ENCODE peak calls at places on chromosome 21, in seven cellular contexts. V is cardiac muscle cell; M is effector CD4-positive, alpha-beta T cell; E is IMR-90; R is foreskin fibroblast; L is activated T-helper 2 cell treated with anti-CD3 and anti-CD28 coated beads, Interferon-gamma antibody, Interleukin-2, Interleukin-4, amounts not matched to agents 10 μg/mL and 5 μg/mL and 100 μg/mL, durations not matched to agents 14 hours and 24 hours and 36 hours; P is stimulated activated CD4-positive, alpha-beta T cell treated with anti-CD3 and anti-CD28 coated beads, Interleukin-1b, Interleukin-23, amount 100 ng/mL, for 48 hours. J is an unnamed sample.
A peak's percentile ranks its signal among the peaks of the same experiment; 100 is the strongest.

GRCh38 chr21:25689226-25689625 is 45.5 kb downstream of the ATP5PF start:
- DNase-seq in L (no peak), R (no peak), E (peak; percentile 32), M (no peak), P (no peak), V (no peak), J (no peak)

GRCh38 chr21:38858429-38859205 is 52.9 kb downstream of the ETS2 start:
- DNase-seq in R (no peak), M (no peak), V (no peak), P (no peak), L (no peak), E (peak; percentile 25), J (no peak)

GRCh38 chr21:45406801-45407628 is 2.0 kb downstream of the COL18A1 start:
- DNase-seq in L (no peak), E (no peak), M (no peak), P (no peak), R (no peak), V (peak; percentile 62), J (no peak)

GRCh38 chr21:42583992-42584641 is 69.3 kb upstream of the PDE9A start:
- DNase-seq in E (no peak), V (no peak), R (no peak), M (no peak), P (no peak), L (no peak), J (no peak)

GRCh38 chr21:45001134-45002095 is 61.6 kb downstream of the SLX9 start:
- DNase-seq in V (no peak), R (peak; percentile 76), P (no peak), E (peak; percentile 65), M (no peak), L (no peak), J (no peak)

GRCh38 chr21:20377250-20377649 is 621.0 kb upstream of the NCAM2 start:
- DNase-seq in M (no peak), R (no peak), E (no peak), L (no peak), P (no peak), V (no peak), J (no peak)

GRCh38 chr21:35436899-35437298 is 387.8 kb upstream of the RUNX1 start:
- DNase-seq in L (no peak), V (no peak), P (no peak), R (no peak), E (no peak), M (no peak), J (no peak)

GRCh38 chr21:27571706-27572105 is 604.8 kb upstream of the ADAMTS5 start:
- DNase-seq in V (no peak), R (peak; percentile 67), P (no peak), M (no peak), L (no peak), E (peak; percentile 81), J (no peak)

GRCh38 chr21:42621166-42621827 is 32.1 kb upstream of the PDE9A start:
- DNase-seq in V (no peak), L (no peak), M (no peak), R (no peak), E (no peak), P (no peak), J (no peak)

GRCh38 chr21:27292851-27293638 is 326.2 kb upstream of the ADAMTS5 start:
- DNase-seq in P (no peak), R (no peak), E (no peak), L (no peak), M (no peak), V (no peak), J (no peak)

GRCh38 chr21:16533692-16534407 is 804.1 kb downstream of the USP25 start:
- DNase-seq in V (no peak), P (no peak), M (no peak), R (no peak), L (no peak), E (no peak), J (peak; percentile 22)

GRCh38 chr21:33916200-33916567 is 580 bp upstream of the ATP5PO start:
- DNase-seq in L (no peak), P (no peak), M (no peak), V (no peak), E (no peak), R (no peak), J (no peak)

GRCh38 chr21:46114963-46115362 is 17.1 kb downstream of the COL6A2 start:
- DNase-seq in R (no peak), P (no peak), E (no peak), L (no peak), V (no peak), M (no peak), J (no peak)

GRCh38 chr21:42632771-42633690 is 20.4 kb upstream of the PDE9A start:
- DNase-seq in L (no peak), V (no peak), E (no peak), M (no peak), P (no peak), R (no peak), J (no peak)

GRCh38 chr21:18298228-18298627 is 53.6 kb downstream of the CHODL start:
- DNase-seq in L (no peak), P (no peak), V (no peak), M (no peak), E (no peak), R (no peak), J (no peak)

GRCh38 chr21:45109831-45110492 is 35.6 kb downstream of the ADARB1 start:
- DNase-seq in V (peak; percentile 45), M (no peak), E (no peak), P (peak; percentile 34), R (no peak), L (peak; percentile 24), J (peak; percentile 68)

GRCh38 chr21:17793675-17794123 is 25.5 kb downstream of the C21orf91 start:
- DNase-seq in P (no peak), M (no peak), E (peak; percentile 70), L (no peak), R (peak; percentile 10), V (no peak), J (no peak)

GRCh38 chr21:44878053-44878982 is 4.8 kb upstream of the PTTG1IP start:
- DNase-seq in V (no peak), E (peak; percentile 37), R (no peak), L (no peak), P (no peak), M (no peak), J (no peak)

GRCh38 chr21:40404319-40404906 is 442.5 kb downstream of the DSCAM start:
- DNase-seq in L (no peak), R (no peak), P (no peak), V (no peak), E (no peak), M (no peak), J (no peak)

GRCh38 chr21:27058673-27059365 is 91.9 kb upstream of the ADAMTS5 start:
- DNase-seq in P (no peak), V (no peak), E (no peak), M (no peak), R (no peak), L (no peak), J (no peak)

GRCh38 chr21:33325222-33326067 is 675 bp downstream of the IFNAR1 start:
- DNase-seq in V (peak; percentile 48), R (peak; percentile 62), M (peak; percentile 64), L (peak; percentile 68), P (peak; percentile 67), E (peak; percentile 75), J (peak; percentile 71)

GRCh38 chr21:45821315-45822001 is 160.1 kb upstream of the COL6A1 start:
- DNase-seq in P (no peak), V (no peak), M (no peak), R (no peak), E (no peak), L (peak; percentile 6), J (no peak)

GRCh38 chr21:33355996-33356395 is 31.2 kb downstream of the IFNAR1 start:
- DNase-seq in L (no peak), V (no peak), P (no peak), M (no peak), R (no peak), E (no peak), J (no peak)

GRCh38 chr21:34969431-34970036 is 79.6 kb downstream of the RUNX1 start:
- DNase-seq in E (no peak), R (no peak), L (no peak), P (no peak), V (no peak), M (no peak), J (no peak)

GRCh38 chr21:26007911-26008579 is 162.5 kb downstream of the APP start:
- DNase-seq in R (no peak), P (no peak), L (no peak), M (no peak), E (peak; percentile 24), V (no peak), J (no peak)

GRCh38 chr21:45920824-45921600 is 60.6 kb upstream of the COL6A1 start:
- DNase-seq in E (peak; percentile 84), M (no peak), P (no peak), V (no peak), R (peak; percentile 16), L (no peak), J (no peak)

GRCh38 chr21:14762734-14763694 is 216.9 kb upstream of the SAMSN1 start:
- DNase-seq in V (no peak), L (no peak), E (no peak), M (no peak), P (no peak), R (no peak), J (no peak)

GRCh38 chr21:14995695-14996490 is 68.9 kb downstream of the NRIP1 start:
- DNase-seq in E (peak; percentile 63), P (no peak), L (no peak), V (no peak), R (no peak), M (no peak), J (no peak)

GRCh38 chr21:41207401-41208388 is 39.7 kb downstream of the BACE2 start:
- DNase-seq in R (peak; percentile 48), L (no peak), M (no peak), E (peak; percentile 86), V (peak; percentile 59), P (no peak), J (peak; percentile 41)

GRCh38 chr21:33991091-33991490 is 75.5 kb upstream of the ATP5PO start:
- DNase-seq in L (no peak), M (no peak), R (no peak), V (no peak), E (no peak), P (no peak), J (no peak)

GRCh38 chr21:44865561-44866280 is 7.8 kb downstream of the PTTG1IP start:
- DNase-seq in R (no peak), E (no peak), V (no peak), P (peak; percentile 51), L (no peak), M (no peak), J (no peak)